ENCODE peak calls at places on chromosome 6, in five cellular contexts. F is WTC11; M is stimulated activated CD4-positive, alpha-beta T cell treated with anti-CD3 and anti-CD28 coated beads, Interleukin-4, amount 100 ng/mL, for 1 hour; X is T-helper 2 cell; E is HT-29. I is an unnamed sample.

GRCh38 chr6:155333414-155333813 is 19.1 kb upstream of the TFB1M start:
- DNase-seq in X (no peak), M (peak), E (no peak), F (no peak), I (no peak)

GRCh38 chr6:12504325-12504966 is 212.1 kb upstream of the PHACTR1 start:
- DNase-seq in F (peak), E (peak), X (no peak), M (no peak), I (no peak)

GRCh38 chr6:12423852-12424251 is 133.7 kb downstream of the EDN1 start:
- DNase-seq in E (peak), X (no peak), M (no peak), F (no peak), I (no peak)

GRCh38 chr6:37653229-37653628 is 44.5 kb downstream of the MDGA1 start:
- DNase-seq in X (no peak), F (no peak), E (no peak), M (no peak), I (no peak)

GRCh38 chr6:107495196-107495643 is 5.3 kb downstream of the SOBP start:
- DNase-seq in X (no peak), M (no peak), E (no peak), F (no peak), I (no peak)

GRCh38 chr6:87904041-87904440 is 143.6 kb upstream of the SPACA1 start:
- DNase-seq in F (no peak), E (no peak), M (no peak), X (no peak), I (no peak)

GRCh38 chr6:46022110-46022948 is 6.7 kb upstream of the CLIC5 start:
- DNase-seq in E (no peak), X (no peak), F (no peak), M (no peak), I (no peak)

GRCh38 chr6:163971841-163972838 is 557.6 kb downstream of the QKI start:
- DNase-seq in X (no peak), F (peak), E (no peak), M (no peak), I (no peak)

GRCh38 chr6:74068945-74069570 is 373.1 kb downstream of the CD109 start:
- DNase-seq in X (no peak), M (no peak), E (no peak), F (no peak), I (no peak)

GRCh38 chr6:30782425-30783014 is 38.2 kb upstream of the IER3 start:
- DNase-seq in F (no peak), E (peak), M (no peak), X (no peak), I (no peak)